ENCODE peak calls at places on chromosome 13, in nine cellular contexts. One of them, this sample, is unnamed.

GRCh38 chr13:47168086-47168485 is 271.2 kb upstream of the HTR2A start:
- DNase-seq in neural progenitor cell: no peak
- DNase-seq in GM23248: no peak
- DNase-seq in GM23338: no peak
- DNase-seq in H1: no peak
- DNase-seq in PC-3: peak
- DNase-seq in mesendoderm: no peak
- DNase-seq in mammary epithelial cell: peak
- DNase-seq in HCT116: no peak
- DNase-seq in this sample: peak

GRCh38 chr13:80883545-80883944 is 542.6 kb upstream of the SPRY2 start:
- DNase-seq in mammary epithelial cell: no peak
- DNase-seq in GM23248: no peak
- DNase-seq in H1: no peak
- DNase-seq in PC-3: no peak
- DNase-seq in HCT116: no peak
- DNase-seq in mesendoderm: no peak
- DNase-seq in GM23338: no peak
- DNase-seq in neural progenitor cell: no peak
- DNase-seq in this sample: no peak

GRCh38 chr13:110312669-110313031 is 5.6 kb downstream of the COL4A2 start:
- DNase-seq in HCT116: no peak
- DNase-seq in mesendoderm: peak
- DNase-seq in GM23338: no peak
- DNase-seq in neural progenitor cell: no peak
- DNase-seq in PC-3: peak
- DNase-seq in mammary epithelial cell: peak
- DNase-seq in GM23248: peak
- DNase-seq in H1: no peak
- DNase-seq in this sample: peak

GRCh38 chr13:74511523-74511922 is 377.3 kb upstream of the KLF12 start:
- DNase-seq in mesendoderm: no peak
- DNase-seq in GM23338: no peak
- DNase-seq in HCT116: no peak
- DNase-seq in PC-3: no peak
- DNase-seq in neural progenitor cell: no peak
- DNase-seq in GM23248: no peak
- DNase-seq in mammary epithelial cell: no peak
- DNase-seq in H1: no peak
- DNase-seq in this sample: no peak

GRCh38 chr13:95382411-95382810 is 81.2 kb upstream of the ABCC4 start:
- DNase-seq in neural progenitor cell: no peak
- DNase-seq in mammary epithelial cell: peak
- DNase-seq in HCT116: no peak
- DNase-seq in GM23248: no peak
- DNase-seq in mesendoderm: no peak
- DNase-seq in PC-3: peak
- DNase-seq in GM23338: no peak
- DNase-seq in H1: no peak
- DNase-seq in this sample: no peak

GRCh38 chr13:33485247-33485646 is 199.7 kb upstream of the STARD13 start:
- DNase-seq in PC-3: no peak
- DNase-seq in mammary epithelial cell: no peak
- DNase-seq in GM23248: no peak
- DNase-seq in GM23338: no peak
- DNase-seq in H1: no peak
- DNase-seq in mesendoderm: no peak
- DNase-seq in neural progenitor cell: no peak
- DNase-seq in HCT116: no peak
- DNase-seq in this sample: no peak

GRCh38 chr13:66339214-66339613 is 890.9 kb downstream of the PCDH9 start:
- DNase-seq in H1: no peak
- DNase-seq in neural progenitor cell: no peak
- DNase-seq in GM23248: no peak
- DNase-seq in mammary epithelial cell: no peak
- DNase-seq in GM23338: no peak
- DNase-seq in HCT116: no peak
- DNase-seq in mesendoderm: no peak
- DNase-seq in PC-3: no peak
- DNase-seq in this sample: no peak

GRCh38 chr13:47239025-47239424 is 342.2 kb upstream of the HTR2A start:
- DNase-seq in mammary epithelial cell: no peak
- DNase-seq in GM23248: no peak
- DNase-seq in neural progenitor cell: no peak
- DNase-seq in HCT116: no peak
- DNase-seq in mesendoderm: no peak
- DNase-seq in PC-3: no peak
- DNase-seq in H1: no peak
- DNase-seq in GM23338: no peak
- DNase-seq in this sample: no peak

GRCh38 chr13:111577956-111578595 is 257.6 kb downstream of the TEX29 start:
- DNase-seq in mesendoderm: no peak
- DNase-seq in HCT116: no peak
- DNase-seq in GM23248: no peak
- DNase-seq in PC-3: no peak
- DNase-seq in neural progenitor cell: no peak
- DNase-seq in mammary epithelial cell: no peak
- DNase-seq in H1: no peak
- DNase-seq in GM23338: no peak
- DNase-seq in this sample: no peak

GRCh38 chr13:38394777-38395504 is 45.3 kb downstream of the UFM1 start:
- DNase-seq in neural progenitor cell: no peak
- DNase-seq in mammary epithelial cell: peak
- DNase-seq in mesendoderm: peak
- DNase-seq in H1: no peak
- DNase-seq in HCT116: no peak
- DNase-seq in GM23248: peak
- DNase-seq in GM23338: no peak
- DNase-seq in PC-3: peak
- DNase-seq in this sample: no peak

GRCh38 chr13:101751488-101751887 is 299.0 kb downstream of the ITGBL1 start:
- DNase-seq in mammary epithelial cell: peak
- DNase-seq in PC-3: peak
- DNase-seq in HCT116: no peak
- DNase-seq in neural progenitor cell: no peak
- DNase-seq in GM23248: peak
- DNase-seq in H1: no peak
- DNase-seq in mesendoderm: peak
- DNase-seq in GM23338: peak
- DNase-seq in this sample: no peak

GRCh38 chr13:45737571-45738002 is 35.5 kb downstream of the CBY2 start:
- DNase-seq in GM23338: peak
- DNase-seq in PC-3: no peak
- DNase-seq in GM23248: no peak
- DNase-seq in HCT116: peak
- DNase-seq in H1: peak
- DNase-seq in neural progenitor cell: no peak
- DNase-seq in mammary epithelial cell: no peak
- DNase-seq in mesendoderm: peak
- DNase-seq in this sample: no peak

GRCh38 chr13:45989607-45990006 is 62.9 kb downstream of the ZC3H13 start:
- DNase-seq in H1: no peak
- DNase-seq in mammary epithelial cell: peak
- DNase-seq in GM23248: peak
- DNase-seq in PC-3: no peak
- DNase-seq in GM23338: no peak
- DNase-seq in mesendoderm: no peak
- DNase-seq in neural progenitor cell: no peak
- DNase-seq in HCT116: no peak
- DNase-seq in this sample: peak

GRCh38 chr13:43326100-43326499 is 302.7 kb downstream of the DNAJC15 start:
- DNase-seq in GM23338: no peak
- DNase-seq in PC-3: no peak
- DNase-seq in HCT116: no peak
- DNase-seq in GM23248: no peak
- DNase-seq in H1: no peak
- DNase-seq in mesendoderm: no peak
- DNase-seq in mammary epithelial cell: no peak
- DNase-seq in neural progenitor cell: no peak
- DNase-seq in this sample: no peak

GRCh38 chr13:34349091-34349722 is 531.3 kb downstream of the RFC3 start:
- DNase-seq in mammary epithelial cell: peak
- DNase-seq in GM23338: no peak
- DNase-seq in mesendoderm: no peak
- DNase-seq in PC-3: peak
- DNase-seq in neural progenitor cell: no peak
- DNase-seq in GM23248: peak
- DNase-seq in H1: no peak
- DNase-seq in HCT116: no peak
- DNase-seq in this sample: peak

GRCh38 chr13:105908581-105908980 is 626.9 kb downstream of the EFNB2 start:
- DNase-seq in mesendoderm: no peak
- DNase-seq in GM23338: no peak
- DNase-seq in HCT116: no peak
- DNase-seq in GM23248: no peak
- DNase-seq in mammary epithelial cell: no peak
- DNase-seq in PC-3: no peak
- DNase-seq in H1: no peak
- DNase-seq in neural progenitor cell: no peak
- DNase-seq in this sample: no peak

GRCh38 chr13:78247362-78247761 is 328.7 kb upstream of the EDNRB start:
- DNase-seq in H1: no peak
- DNase-seq in PC-3: no peak
- DNase-seq in HCT116: no peak
- DNase-seq in GM23338: no peak
- DNase-seq in GM23248: no peak
- DNase-seq in mesendoderm: no peak
- DNase-seq in neural progenitor cell: no peak
- DNase-seq in mammary epithelial cell: no peak
- DNase-seq in this sample: no peak

GRCh38 chr13:33283195-33283910 is 2.2 kb downstream of the STARD13 start:
- DNase-seq in HCT116: no peak
- DNase-seq in mesendoderm: no peak
- DNase-seq in GM23248: peak
- DNase-seq in neural progenitor cell: no peak
- DNase-seq in H1: no peak
- DNase-seq in PC-3: no peak
- DNase-seq in GM23338: no peak
- DNase-seq in mammary epithelial cell: no peak
- DNase-seq in this sample: no peak

GRCh38 chr13:103371271-103371670 is 305.1 kb upstream of the SLC10A2 start:
- DNase-seq in H1: no peak
- DNase-seq in mammary epithelial cell: peak
- DNase-seq in PC-3: peak
- DNase-seq in mesendoderm: no peak
- DNase-seq in HCT116: no peak
- DNase-seq in GM23248: no peak
- DNase-seq in GM23338: no peak
- DNase-seq in neural progenitor cell: no peak
- DNase-seq in this sample: no peak

GRCh38 chr13:110249326-110249725 is 57.6 kb downstream of the COL4A1 start:
- DNase-seq in mammary epithelial cell: no peak
- DNase-seq in PC-3: no peak
- DNase-seq in GM23248: no peak
- DNase-seq in HCT116: no peak
- DNase-seq in GM23338: no peak
- DNase-seq in mesendoderm: no peak
- DNase-seq in H1: no peak
- DNase-seq in neural progenitor cell: no peak
- DNase-seq in this sample: no peak

GRCh38 chr13:102729560-102730275 is 34.9 kb upstream of the METTL21C start:
- DNase-seq in H1: no peak
- DNase-seq in neural progenitor cell: no peak
- DNase-seq in mammary epithelial cell: peak
- DNase-seq in PC-3: peak
- DNase-seq in mesendoderm: no peak
- DNase-seq in GM23248: peak
- DNase-seq in GM23338: peak
- DNase-seq in HCT116: no peak
- DNase-seq in this sample: peak

GRCh38 chr13:50731400-50731799 is 112.1 kb downstream of the DLEU7 start:
- DNase-seq in H1: no peak
- DNase-seq in neural progenitor cell: no peak
- DNase-seq in GM23248: peak
- DNase-seq in PC-3: no peak
- DNase-seq in mammary epithelial cell: peak
- DNase-seq in HCT116: no peak
- DNase-seq in mesendoderm: no peak
- DNase-seq in GM23338: no peak
- DNase-seq in this sample: no peak

GRCh38 chr13:44048326-44048725 is 168.6 kb downstream of the LACC1 start:
- DNase-seq in GM23248: no peak
- DNase-seq in HCT116: no peak
- DNase-seq in GM23338: no peak
- DNase-seq in PC-3: peak
- DNase-seq in H1: no peak
- DNase-seq in mammary epithelial cell: no peak
- DNase-seq in mesendoderm: no peak
- DNase-seq in neural progenitor cell: no peak
- DNase-seq in this sample: no peak

GRCh38 chr13:59587971-59588716 is 575.6 kb downstream of the DIAPH3 start:
- DNase-seq in GM23248: no peak
- DNase-seq in mammary epithelial cell: no peak
- DNase-seq in neural progenitor cell: peak
- DNase-seq in mesendoderm: no peak
- DNase-seq in GM23338: peak
- DNase-seq in HCT116: no peak
- DNase-seq in H1: no peak
- DNase-seq in PC-3: no peak
- DNase-seq in this sample: no peak
- H3K4me2 ChIP-seq in GM23248: no peak
- H3K4me2 ChIP-seq in mammary epithelial cell: no peak
- H3K4me2 ChIP-seq in neural progenitor cell: peak
- H3K4me2 ChIP-seq in mesendoderm: no peak
- H3K4me2 ChIP-seq in GM23338: peak
- H3K4me2 ChIP-seq in HCT116: no peak
- H3K4me2 ChIP-seq in H1: peak
- H3K4me2 ChIP-seq in PC-3: no peak
- H3K4me2 ChIP-seq in this sample: no peak

GRCh38 chr13:49110122-49110831 is 109.9 kb upstream of the MLNR start:
- DNase-seq in HCT116: peak
- DNase-seq in PC-3: peak
- DNase-seq in H1: peak
- DNase-seq in mammary epithelial cell: peak
- DNase-seq in mesendoderm: peak
- DNase-seq in GM23338: peak
- DNase-seq in GM23248: peak
- DNase-seq in neural progenitor cell: peak
- DNase-seq in this sample: peak
- H3K4me2 ChIP-seq in HCT116: peak
- H3K4me2 ChIP-seq in PC-3: peak
- H3K4me2 ChIP-seq in H1: peak
- H3K4me2 ChIP-seq in mammary epithelial cell: peak
- H3K4me2 ChIP-seq in mesendoderm: no peak
- H3K4me2 ChIP-seq in GM23338: peak
- H3K4me2 ChIP-seq in GM23248: peak
- H3K4me2 ChIP-seq in neural progenitor cell: peak
- H3K4me2 ChIP-seq in this sample: peak

GRCh38 chr13:113527272-113527958 is 36.9 kb upstream of the DCUN1D2 start:
- DNase-seq in neural progenitor cell: no peak
- DNase-seq in mammary epithelial cell: no peak
- DNase-seq in GM23338: no peak
- DNase-seq in GM23248: no peak
- DNase-seq in PC-3: no peak
- DNase-seq in H1: no peak
- DNase-seq in mesendoderm: no peak
- DNase-seq in HCT116: no peak
- DNase-seq in this sample: no peak
- H3K4me2 ChIP-seq in neural progenitor cell: no peak
- H3K4me2 ChIP-seq in mammary epithelial cell: no peak
- H3K4me2 ChIP-seq in GM23338: no peak
- H3K4me2 ChIP-seq in GM23248: no peak
- H3K4me2 ChIP-seq in PC-3: no peak
- H3K4me2 ChIP-seq in H1: no peak
- H3K4me2 ChIP-seq in mesendoderm: no peak
- H3K4me2 ChIP-seq in HCT116: no peak
- H3K4me2 ChIP-seq in this sample: no peak

GRCh38 chr13:108597943-108598342 is 31.5 kb upstream of the MYO16 start:
- DNase-seq in HCT116: no peak
- DNase-seq in GM23338: no peak
- DNase-seq in PC-3: peak
- DNase-seq in H1: no peak
- DNase-seq in mesendoderm: no peak
- DNase-seq in mammary epithelial cell: peak
- DNase-seq in GM23248: no peak
- DNase-seq in neural progenitor cell: no peak
- DNase-seq in this sample: no peak
- H3K4me2 ChIP-seq in HCT116: no peak
- H3K4me2 ChIP-seq in GM23338: no peak
- H3K4me2 ChIP-seq in PC-3: no peak
- H3K4me2 ChIP-seq in H1: no peak
- H3K4me2 ChIP-seq in mesendoderm: no peak
- H3K4me2 ChIP-seq in mammary epithelial cell: no peak
- H3K4me2 ChIP-seq in GM23248: no peak
- H3K4me2 ChIP-seq in neural progenitor cell: no peak
- H3K4me2 ChIP-seq in this sample: no peak

This sample was measured in osteoblast.